ENCODE peak calls at places on chromosomes 2 and 18, in seven cellular contexts. U is ureter; V is activated T-cell treated with anti-CD3 and anti-CD28 coated beads for 1 hour; X is activated CD4-positive, alpha-beta T cell treated with anti-CD3 and anti-CD28 coated beads, Interleukin-2, amount 10 ng/mL, durations not matched to agents 7 days and 5 days; Q is A549; E is left lung; G is HuH-7.5. C is an unnamed sample.

GRCh38 chr2:215876139-215876936 is 137.0 kb downstream of the MREG start:
- DNase-seq in U (no peak), V (no peak), X (no peak), Q (no peak), E (no peak), G (no peak), C (no peak)

GRCh38 chr2:44168684-44169154 is at the start of gene PPM1B:
- DNase-seq in U (no peak), V (peak), X (no peak), Q (no peak), E (peak), G (no peak), C (peak)

GRCh38 chr18:69882965-69883668 is 64.6 kb downstream of the CD226 start:
- DNase-seq in U (no peak), V (no peak), X (no peak), Q (no peak), E (no peak), G (no peak), C (no peak)

GRCh38 chr18:40367576-40367975 is 1587.5 kb upstream of the PIK3C3 start:
- DNase-seq in U (no peak), V (no peak), X (no peak), Q (no peak), E (no peak), G (no peak), C (no peak)

GRCh38 chr2:66433945-66434678 is 813 bp upstream of the MEIS1 start:
- DNase-seq in U (no peak), V (no peak), X (peak), Q (peak), E (peak), G (peak), C (peak)

GRCh38 chr18:67876866-67877265 is 360.3 kb upstream of the DSEL start:
- DNase-seq in U (no peak), V (no peak), X (no peak), Q (no peak), E (no peak), G (no peak), C (no peak)

GRCh38 chr2:170548304-170548703 is 166.8 kb upstream of the SP5 start:
- DNase-seq in U (no peak), V (no peak), X (no peak), Q (no peak), E (no peak), G (no peak), C (no peak)

GRCh38 chr2:25851740-25852503 is 26.4 kb downstream of the ASXL2 start:
- DNase-seq in U (no peak), V (no peak), X (peak), Q (peak), E (no peak), G (peak), C (no peak)

GRCh38 chr18:23712445-23712844 is 23.2 kb downstream of the LAMA3 start:
- DNase-seq in U (no peak), V (no peak), X (peak), Q (no peak), E (no peak), G (no peak), C (no peak)

GRCh38 chr2:185583058-185583816 is 155.4 kb upstream of the FSIP2 start:
- DNase-seq in U (no peak), V (no peak), X (no peak), Q (peak), E (peak), G (no peak), C (no peak)

GRCh38 chr18:10563886-10564285 is 38.1 kb downstream of the NAPG start:
- DNase-seq in U (no peak), V (no peak), X (no peak), Q (no peak), E (no peak), G (no peak), C (no peak)

GRCh38 chr2:46909771-46910419 is 5.7 kb downstream of the MCFD2 start:
- DNase-seq in U (no peak), V (no peak), X (peak), Q (peak), E (peak), G (no peak), C (no peak)

C was measured in CD14-positive monocyte.